ENCODE peak calls at places on chromosomes 16 and 17, in six cellular contexts. G is A549, I is AG10803, O is GM23338, W is GM13976, Z is heart left ventricle. P is an unnamed sample.
A peak's percentile ranks its signal among the peaks of the same experiment; 100 is the strongest.

GRCh38 chr16:27441276-27441675 is 39.3 kb downstream of the IL21R start:
- DNase-seq in G (no peak), I (no peak), O (no peak), W (no peak), Z (no peak), P (no peak)

GRCh38 chr17:48457080-48457836 is 27.2 kb upstream of the SKAP1 start:
- DNase-seq in G (peak; percentile 69), I (peak; percentile 43), O (peak; percentile 86), W (peak; percentile 61), Z (peak; percentile 46), P (peak; percentile 66)

GRCh38 chr17:82636626-82637598 is 11.3 kb downstream of the WDR45B start:
- DNase-seq in G (no peak), I (no peak), O (no peak), W (no peak), Z (no peak), P (no peak)

GRCh38 chr17:69485901-69486643 is 71.6 kb downstream of the MAP2K6 start:
- DNase-seq in G (no peak), I (peak; percentile 6), O (no peak), W (no peak), Z (no peak), P (no peak)

GRCh38 chr16:49486350-49486749 is 112.7 kb downstream of the C16orf78 start:
- DNase-seq in G (no peak), I (no peak), O (no peak), W (no peak), Z (no peak), P (no peak)

GRCh38 chr16:29029168-29029994 is 44.5 kb downstream of the LAT start:
- DNase-seq in G (peak; percentile 25), I (peak; percentile 82), O (peak; percentile 57), W (peak; percentile 72), Z (no peak), P (no peak)

GRCh38 chr16:3576211-3576610 is 992 bp downstream of the NLRC3 start:
- DNase-seq in G (no peak), I (no peak), O (no peak), W (no peak), Z (no peak), P (no peak)

GRCh38 chr17:16444258-16444886 is 29.0 kb downstream of the TRPV2 start:
- DNase-seq in G (no peak), I (no peak), O (no peak), W (no peak), Z (no peak), P (no peak)

GRCh38 chr17:21132428-21132827 is 5.7 kb downstream of the DHRS7B start:
- DNase-seq in G (no peak), I (peak; percentile 12), O (no peak), W (no peak), Z (no peak), P (no peak)

GRCh38 chr17:61002316-61002736 is 324.7 kb downstream of the BCAS3 start:
- DNase-seq in G (peak; percentile 7), I (peak; percentile 64), O (peak; percentile 56), W (no peak), Z (no peak), P (no peak)

GRCh38 chr17:61005358-61005757 is 327.7 kb downstream of the BCAS3 start:
- DNase-seq in G (no peak), I (no peak), O (no peak), W (no peak), Z (peak; percentile 44), P (no peak)

GRCh38 chr17:61000911-61001310 is 323.3 kb downstream of the BCAS3 start:
- DNase-seq in G (no peak), I (peak; percentile 48), O (peak; percentile 58), W (no peak), Z (no peak), P (no peak)
- TF ChIP-seq CTCF in G (peak; percentile 26), I (peak; percentile 50), O (peak; percentile 29), W (no peak), Z (no peak), P (peak; percentile 43)

GRCh38 chr17:72030067-72030899 is 90.5 kb upstream of the SOX9 start:
- DNase-seq in G (peak; percentile 88), I (peak; percentile 62), O (peak; percentile 94), W (peak; percentile 44), Z (peak; percentile 22), P (peak; percentile 50)
- TF ChIP-seq CTCF in G (peak; percentile 45), I (peak; percentile 58), O (peak; percentile 40), W (no peak), Z (no peak), P (peak; percentile 63)

DNA sequence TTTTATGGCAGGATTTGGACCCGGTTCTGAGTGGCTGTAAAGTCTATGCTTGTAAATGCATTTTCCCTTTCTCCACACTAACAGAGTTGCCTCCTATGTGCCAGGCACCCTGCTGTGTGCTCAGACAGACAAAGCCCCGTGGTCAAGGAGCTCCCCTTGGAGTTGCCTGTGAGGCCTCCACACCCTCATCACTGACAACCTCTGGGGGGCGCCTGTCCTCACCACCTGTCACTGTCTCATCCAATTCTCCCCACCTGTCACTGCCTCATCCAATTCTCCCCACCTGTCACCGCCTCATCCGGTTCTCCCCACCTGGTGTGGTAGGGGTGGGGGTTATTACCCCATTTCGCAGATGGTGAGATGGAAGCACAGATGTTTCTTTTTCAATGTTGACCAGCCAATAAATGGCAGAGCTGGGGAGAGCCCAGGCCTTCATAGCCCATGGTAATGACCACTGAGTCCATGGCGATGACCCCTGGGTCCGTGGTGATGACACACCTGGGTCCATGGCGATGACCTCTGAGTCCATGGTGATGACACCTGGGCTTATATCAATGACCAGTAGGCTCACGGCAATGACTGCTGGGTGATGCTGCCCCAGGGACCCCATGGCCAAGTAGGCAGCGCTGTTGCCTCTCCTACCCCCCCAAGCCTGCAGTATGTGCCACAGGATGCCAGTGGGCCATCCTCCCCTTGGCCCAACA is 150.1 kb downstream of the IRF8 start:
- DNase-seq in G (no peak), I (no peak), O (peak; percentile 62), W (no peak), Z (no peak), P (no peak)
- TF ChIP-seq CTCF in G (no peak), I (no peak), O (peak; percentile 71), W (no peak), Z (no peak), P (no peak)

DNA sequence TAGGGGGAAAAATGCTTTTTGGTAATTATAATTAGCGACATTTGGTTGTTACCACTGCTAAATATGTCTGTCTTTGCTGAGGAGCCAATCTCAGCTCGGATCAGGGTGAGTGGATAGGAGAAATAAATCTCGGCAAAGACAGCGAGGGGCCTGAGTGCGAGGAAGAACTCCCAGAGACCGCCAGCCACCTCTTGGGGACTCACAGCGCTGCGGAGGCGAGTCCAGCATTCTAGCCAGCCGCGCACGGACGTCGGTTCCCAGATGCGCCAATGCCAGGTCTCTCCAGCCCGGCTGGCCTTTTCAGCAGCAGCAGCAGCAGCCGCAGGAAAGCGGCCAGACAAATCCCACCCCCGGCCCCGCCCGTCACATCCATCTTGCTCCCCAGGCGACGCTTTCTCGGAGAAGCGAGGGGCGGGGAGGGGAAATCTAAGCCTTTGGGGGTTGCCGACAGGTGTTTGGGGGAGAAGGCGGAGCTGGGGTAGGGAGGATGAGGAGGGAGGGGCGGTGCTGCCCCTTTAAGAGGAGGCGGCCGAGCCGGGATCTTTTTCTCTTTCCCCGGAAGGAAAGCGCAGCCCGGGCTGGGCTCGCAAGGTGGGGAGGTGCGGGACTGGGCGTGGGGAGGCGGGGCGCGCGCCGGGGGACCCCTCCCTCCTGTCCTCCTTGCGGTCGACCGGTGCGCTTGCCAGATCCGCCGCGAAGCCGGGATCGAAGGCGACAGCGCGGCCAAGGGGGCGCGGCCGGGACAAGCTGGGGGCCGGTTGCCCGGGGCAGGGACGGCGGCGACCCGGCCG is at the start of gene ITGA3:
- DNase-seq in G (peak; percentile 93), I (peak; percentile 85), O (peak; percentile 95), W (peak; percentile 76), Z (peak; percentile 80), P (peak; percentile 41)
- TF ChIP-seq CTCF in G (no peak), I (no peak), O (no peak), W (no peak), Z (no peak), P (no peak)

GRCh38 chr17:75619506-75620431 is 13.5 kb upstream of the SMIM5 start:
- DNase-seq in G (peak; percentile 75), I (peak; percentile 29), O (peak; percentile 92), W (peak; percentile 64), Z (no peak), P (peak; percentile 70)
- TF ChIP-seq CTCF in G (peak; percentile 55), I (peak; percentile 42), O (peak; percentile 93), W (no peak), Z (no peak), P (peak; percentile 64)

GRCh38 chr16:86874141-86874540 is 295.8 kb downstream of the FOXL1 start:
- DNase-seq in G (no peak), I (no peak), O (peak; percentile 74), W (peak; percentile 54), Z (no peak), P (peak; percentile 48)
- TF ChIP-seq CTCF in G (peak; percentile 12), I (peak; percentile 67), O (peak; percentile 82), W (peak; percentile 53), Z (no peak), P (peak; percentile 60)

DNA sequence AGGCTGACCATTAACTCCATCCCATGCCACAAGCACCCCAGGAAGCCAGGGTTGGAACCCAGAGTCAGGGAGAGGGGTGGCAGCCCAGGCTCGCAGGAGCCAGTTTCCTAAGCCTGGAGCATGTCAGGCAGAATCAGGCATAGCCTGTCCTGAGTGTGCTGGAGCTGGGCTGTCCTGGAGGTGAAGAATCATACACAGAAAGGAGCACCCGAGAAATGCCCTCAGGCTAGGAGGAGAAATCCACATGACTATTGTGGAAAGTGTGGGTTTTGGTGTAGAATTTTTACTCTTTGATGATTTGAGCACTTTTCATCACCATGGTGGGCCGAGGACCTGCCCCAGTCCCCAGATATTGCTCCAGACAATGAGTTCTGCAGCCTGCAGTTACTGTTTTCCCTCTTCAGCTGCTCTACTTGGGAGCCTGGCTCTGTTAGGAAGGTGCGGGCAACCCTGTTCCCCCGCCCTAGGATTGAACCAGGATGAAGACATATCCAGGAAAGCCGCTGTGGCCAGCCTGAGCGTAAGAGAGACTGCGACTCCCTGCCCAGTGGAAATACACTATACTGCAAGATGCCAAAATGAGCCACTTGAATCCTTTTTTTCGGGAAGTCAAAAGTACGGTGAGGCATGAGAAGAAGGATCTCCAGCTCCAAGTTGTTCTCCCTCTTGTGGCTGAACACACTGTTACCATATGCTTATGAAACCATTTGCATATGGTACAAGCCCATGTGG is 29.0 kb upstream of the HEATR6 start:
- DNase-seq in G (no peak), I (peak; percentile 66), O (no peak), W (no peak), Z (no peak), P (no peak)
- TF ChIP-seq CTCF in G (no peak), I (peak; percentile 40), O (no peak), W (no peak), Z (no peak), P (peak; percentile 20)

DNA sequence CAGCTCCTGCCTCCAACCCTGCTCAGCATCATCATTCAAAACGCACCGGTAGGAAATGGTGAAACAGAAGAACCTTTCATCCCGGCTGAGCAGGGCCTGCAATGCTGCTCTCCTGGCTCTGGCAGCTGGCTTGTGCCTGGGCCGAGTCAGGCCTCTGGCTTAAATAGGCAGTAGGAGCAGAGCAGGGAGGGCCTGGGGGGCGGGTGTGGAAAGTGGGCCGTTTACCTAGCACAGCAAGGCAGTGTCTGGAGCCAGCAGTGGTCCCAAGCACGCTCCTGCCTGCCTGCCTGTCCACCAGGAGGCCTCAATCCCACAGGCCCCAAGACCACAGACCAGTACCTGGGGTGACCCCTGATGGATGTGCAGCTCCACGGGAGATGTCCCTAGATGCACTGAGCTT is 59.3 kb downstream of the SMPD3 start:
- DNase-seq in G (no peak), I (no peak), O (no peak), W (no peak), Z (no peak), P (no peak)
- TF ChIP-seq CTCF in G (no peak), I (no peak), O (peak; percentile 21), W (no peak), Z (no peak), P (no peak)

P was measured in neural crest cell.